ENCODE peak calls at places on chromosomes 12 and 14, in ten cellular contexts. V is esophagus squamous epithelium, J is left ventricle myocardium inferior, N is esophagus muscularis mucosa, P is tibial artery, O is neural progenitor cell, E is heart left ventricle, A is astrocyte of the cerebellum, K is HFF-Myc, I is IMR-90. H is an unnamed sample.
A peak's percentile ranks its signal among the peaks of the same experiment; 100 is the strongest.

GRCh38 chr14:32428875-32429274 is 99.8 kb downstream of the AKAP6 start:
- DNase-seq in E (no peak), A (no peak), V (no peak), J (no peak), I (no peak), N (no peak), K (no peak), P (no peak), O (no peak), H (no peak)

GRCh38 chr12:2615665-2616387 is 178.9 kb upstream of the FKBP4 start:
- DNase-seq in K (no peak), A (peak; percentile 56), N (no peak), J (peak; percentile 46), P (no peak), V (no peak), O (peak; percentile 21), I (peak; percentile 92), E (peak; percentile 78), H (no peak)

GRCh38 chr12:68358532-68359485 is 26.6 kb upstream of the MDM1 start:
- DNase-seq in V (no peak), N (no peak), I (peak; percentile 82), O (peak; percentile 78), E (no peak), A (peak; percentile 73), J (no peak), P (peak; percentile 70), K (peak; percentile 64), H (peak; percentile 32)

GRCh38 chr14:92652413-92653151 is 95.8 kb downstream of the LGMN start:
- DNase-seq in O (no peak), N (no peak), A (no peak), K (no peak), V (no peak), E (no peak), P (no peak), I (no peak), J (peak; percentile 31), H (no peak)

GRCh38 chr14:64089920-64090319 is 204.3 kb downstream of the ESR2 start:
- DNase-seq in O (peak; percentile 81), E (no peak), V (no peak), J (no peak), A (no peak), P (no peak), N (no peak), K (no peak), I (peak; percentile 63), H (no peak)

GRCh38 chr14:35399083-35399807 is 5.3 kb downstream of the NFKBIA start:
- DNase-seq in J (no peak), P (no peak), O (no peak), E (no peak), V (no peak), N (no peak), A (no peak), I (no peak), K (no peak), H (no peak)

GRCh38 chr14:70073924-70074566 is 114.7 kb downstream of the SLC8A3 start:
- DNase-seq in E (peak; percentile 63), P (peak; percentile 43), O (peak; percentile 90), J (no peak), I (peak; percentile 73), A (peak; percentile 23), V (no peak), K (peak; percentile 38), N (no peak), H (no peak)

GRCh38 chr14:81348086-81348485 is 52.0 kb downstream of the STON2 start:
- DNase-seq in E (no peak), A (no peak), K (no peak), O (no peak), V (no peak), I (no peak), N (no peak), P (no peak), J (no peak), H (no peak)

GRCh38 chr14:103915616-103916015 is 12.6 kb upstream of the TDRD9 start:
- DNase-seq in E (no peak), V (no peak), N (no peak), J (no peak), A (no peak), K (no peak), P (no peak), I (no peak), O (no peak), H (no peak)

GRCh38 chr12:3042394-3042793 is 34.8 kb upstream of the TSPAN9 start:
- DNase-seq in A (no peak), I (no peak), N (no peak), O (no peak), P (no peak), E (peak; percentile 60), J (peak; percentile 67), K (no peak), V (no peak), H (no peak)

GRCh38 chr14:96631030-96631429 is 128.8 kb downstream of the PAPOLA start:
- DNase-seq in V (no peak), I (no peak), O (no peak), E (no peak), A (no peak), K (no peak), J (no peak), P (no peak), N (peak; percentile 82), H (no peak)

GRCh38 chr14:37623971-37624370 is 28.5 kb downstream of the TTC6 start:
- DNase-seq in O (no peak), E (no peak), I (no peak), N (no peak), J (no peak), P (no peak), K (no peak), V (no peak), A (no peak), H (no peak)

GRCh38 chr14:52052991-52053390 is 15.9 kb downstream of the NID2 start:
- DNase-seq in A (peak; percentile 60), P (no peak), V (no peak), J (no peak), E (no peak), O (no peak), I (peak; percentile 52), K (no peak), N (no peak), H (no peak)

GRCh38 chr12:133120385-133121191 is 9.5 kb downstream of the ZNF891 start:
- DNase-seq in I (no peak), P (no peak), E (no peak), N (no peak), K (no peak), V (no peak), A (no peak), O (no peak), J (no peak), H (no peak)
- H3K4me3 ChIP-seq in I (no peak overlapping the region), P (no peak overlapping the region), E (no peak overlapping the region), N (no peak overlapping the region), K (no peak overlapping the region), V (no peak overlapping the region), A (no peak overlapping the region), O (no peak overlapping the region), J (no peak overlapping the region), H (no peak overlapping the region)

GRCh38 chr14:100709956-100710284 is 16.8 kb upstream of the DLK1 start:
- DNase-seq in A (no peak), E (no peak), J (no peak), I (no peak), V (no peak), P (no peak), N (no peak), K (no peak), O (no peak), H (no peak)

GRCh38 chr14:100709252-100709955 is 17.3 kb upstream of the DLK1 start:
- DNase-seq in E (no peak), V (no peak), N (no peak), I (peak; percentile 10), K (no peak), A (no peak), J (peak; percentile 39), O (peak; percentile 75), P (no peak), H (no peak)

GRCh38 chr14:100706860-100707259 is 19.8 kb upstream of the DLK1 start:
- DNase-seq in A (no peak), N (no peak), O (no peak), V (no peak), J (no peak), P (no peak), E (no peak), I (no peak), K (no peak), H (no peak)

GRCh38 chr14:100710391-100711116 is 16.1 kb upstream of the DLK1 start:
- DNase-seq in A (no peak), J (no peak), O (no peak), P (no peak), K (no peak), V (no peak), N (no peak), E (no peak), I (no peak), H (no peak)

DNA sequence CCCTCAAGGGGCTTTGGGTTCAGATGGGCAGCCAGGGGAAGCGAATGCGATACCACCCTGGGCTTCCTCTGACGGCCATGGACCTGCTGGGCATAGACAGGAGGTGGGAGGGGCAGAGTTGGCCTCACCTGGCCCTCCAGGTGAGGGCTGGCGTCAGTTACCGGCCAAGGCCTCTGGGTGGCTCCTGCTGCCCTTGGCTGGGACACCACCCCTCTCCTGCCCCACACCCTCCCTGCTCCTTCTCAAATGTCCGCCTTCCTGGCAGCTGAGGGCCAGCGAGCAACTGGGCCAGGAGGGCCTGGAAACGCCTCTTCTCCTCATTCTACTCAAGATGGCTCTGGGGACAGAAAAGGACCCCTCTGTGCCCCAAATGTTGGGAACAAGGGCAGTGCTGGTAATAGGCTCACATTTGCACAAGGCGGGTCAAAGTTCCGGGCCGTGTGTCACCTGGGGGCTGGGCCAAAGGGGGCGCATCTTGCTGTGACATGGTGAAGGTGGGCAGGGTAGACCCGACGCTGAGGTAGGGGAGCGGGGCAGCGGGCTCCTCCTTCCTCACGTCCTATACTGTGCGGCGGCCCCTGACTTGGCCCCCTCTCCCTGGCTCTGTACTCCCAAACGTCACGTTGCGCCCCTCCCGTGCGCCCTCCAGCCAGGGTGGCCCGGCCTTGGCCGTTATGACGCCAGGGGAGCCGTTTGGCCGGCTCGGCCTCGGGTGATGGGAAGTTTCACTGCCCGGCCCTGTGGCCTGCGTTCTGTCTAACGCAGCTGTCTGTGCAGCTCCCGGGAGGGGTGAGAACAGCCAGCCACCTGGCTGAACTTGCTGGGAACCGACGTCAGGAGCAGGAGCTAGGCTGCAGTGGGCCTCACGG is 18.1 kb upstream of the DLK1 start:
- DNase-seq in N (no peak), P (no peak), V (no peak), O (peak; percentile 42), I (peak; percentile 22), K (no peak), A (no peak), J (peak; percentile 70), E (peak; percentile 82), H (no peak)
- TF ChIP-seq CTCF in N (no peak), P (no peak), V (no peak), O (peak; percentile 28), I (no peak), K (no peak), A (no peak), J (no peak), E (no peak), H (no peak)

GRCh38 chr12:14443531-14443930 is 78.0 kb downstream of the ATF7IP start:
- DNase-seq in E (no peak), K (no peak), I (peak; percentile 14), O (no peak), A (no peak), N (no peak), J (no peak), P (no peak), V (no peak), H (no peak)
- H3K4me3 ChIP-seq in E (no peak overlapping the region), K (no peak overlapping the region), I (no peak overlapping the region), O (no peak overlapping the region), A (no peak overlapping the region), N (no peak overlapping the region), J (no peak overlapping the region), P (no peak overlapping the region), V (no peak overlapping the region), H (no peak overlapping the region)

GRCh38 chr12:111445311-111446043 is 39.8 kb downstream of the SH2B3 start:
- DNase-seq in N (peak; percentile 83), I (no peak), V (no peak), P (no peak), K (no peak), E (no peak), O (no peak), J (no peak), A (no peak), H (no peak)
- TF ChIP-seq CTCF in N (no peak), I (no peak), V (no peak), P (no peak), K (no peak), E (no peak), O (no peak), J (no peak), A (no peak), H (no peak)